ENCODE peak calls at places on chromosomes 4 and X, in six cellular contexts. H is IMR-90, Z is mesenchymal stem cell, I is H1, T is H9, E is trophoblast cell. X is an unnamed sample. For H3K9me3, the result is how much of the 10 kb centered on the place peaks cover.

GRCh38 chr4:4496604-4497372 is 45.1 kb downstream of the STX18 start:
- DNase-seq in H (no peak), Z (peak), I (no peak), T (no peak), E (no peak), X (no peak)

GRCh38 chrX:30577362-30577961 is at the start of gene TASL:
- DNase-seq in H (no peak), Z (no peak), I (no peak), T (no peak), E (no peak), X (no peak)

GRCh38 chrX:48999030-48999429 is 3.0 kb downstream of the GRIPAP1 start:
- DNase-seq in H (no peak), Z (no peak), I (no peak), T (no peak), E (no peak), X (no peak)

GRCh38 chr4:48546336-48546735 is 56.3 kb downstream of the ZAR1 start:
- DNase-seq in H (peak), Z (peak), I (no peak), T (no peak), E (peak), X (peak)

GRCh38 chrX:46961574-46962279 is 49.5 kb downstream of the JADE3 start:
- DNase-seq in H (no peak), Z (no peak), I (no peak), T (no peak), E (no peak), X (no peak)

GRCh38 chrX:22060451-22060940 is 28.4 kb downstream of the PHEX start:
- DNase-seq in H (peak), Z (peak), I (no peak), T (no peak), E (peak), X (no peak)

GRCh38 chr4:148330161-148330560 is 112.1 kb downstream of the NR3C2 start:
- DNase-seq in H (no peak), Z (no peak), I (no peak), T (no peak), E (no peak), X (no peak)

GRCh38 chr4:176676901-176677300 is 115.8 kb downstream of the VEGFC start:
- DNase-seq in H (no peak), Z (no peak), I (no peak), T (no peak), E (no peak), X (no peak)

GRCh38 chrX:121254336-121254735 is 206.9 kb downstream of the GLUD2 start:
- DNase-seq in H (no peak), Z (no peak), I (no peak), T (peak), E (no peak), X (no peak)

GRCh38 chrX:115356369-115356768 is 66.9 kb downstream of the LUZP4 start:
- DNase-seq in H (no peak), Z (no peak), I (no peak), T (no peak), E (peak), X (no peak)

GRCh38 chrX:118675966-118676349 is 51.4 kb upstream of the IL13RA1 start:
- DNase-seq in H (no peak), Z (no peak), I (no peak), T (no peak), E (no peak), X (no peak)

GRCh38 chr4:26484032-26484515 is 6.2 kb downstream of the CCKAR start:
- DNase-seq in H (peak), Z (peak), I (no peak), T (no peak), E (no peak), X (no peak)

GRCh38 chr4:86848732-86849617 is at the start of gene SLC10A6:
- DNase-seq in H (no peak), Z (no peak), I (no peak), T (no peak), E (peak), X (no peak)

GRCh38 chrX:38181357-38181756 is 39.3 kb downstream of the SRPX start:
- DNase-seq in H (no peak), Z (no peak), I (no peak), T (no peak), E (no peak), X (no peak)

GRCh38 chr4:21792736-21793135 is 155.8 kb downstream of the KCNIP4 start:
- DNase-seq in H (no peak), Z (no peak), I (no peak), T (no peak), E (peak), X (no peak)

GRCh38 chr4:8267077-8267476 is 2.5 kb upstream of the HTRA3 start:
- DNase-seq in H (peak), Z (peak), I (peak), T (peak), E (peak), X (peak)

GRCh38 chr4:63528592-63528991 is 880.7 kb downstream of the TECRL start:
- DNase-seq in H (no peak), Z (no peak), I (no peak), T (no peak), E (no peak), X (no peak)

GRCh38 chr4:140382732-140383131 is 9.3 kb downstream of the SCOC start:
- DNase-seq in H (no peak), Z (no peak), I (no peak), T (no peak), E (no peak), X (no peak)

GRCh38 chr4:39609454-39609911 is 29.2 kb downstream of the SMIM14 start:
- DNase-seq in H (no peak), Z (no peak), I (no peak), T (no peak), E (no peak), X (no peak)

GRCh38 chr4:76987153-76987562 is 37.6 kb downstream of the SEPTIN11 start:
- DNase-seq in H (peak), Z (peak), I (no peak), T (no peak), E (no peak), X (no peak)

GRCh38 chr4:116342143-116342542 is 743.2 kb downstream of the TRAM1L1 start:
- DNase-seq in H (no peak), Z (no peak), I (no peak), T (no peak), E (no peak), X (no peak)

GRCh38 chrX:153794897-153795816 is 689 bp downstream of the SSR4 start:
- DNase-seq in H (no peak), Z (peak), I (no peak), T (no peak), E (peak), X (no peak)

GRCh38 chr4:42638993-42639392 is 17.9 kb downstream of the ATP8A1 start:
- DNase-seq in H (no peak), Z (no peak), I (no peak), T (no peak), E (no peak), X (no peak)

GRCh38 chrX:31832263-31832662 is 760.4 kb upstream of the FTHL17 start:
- DNase-seq in H (no peak), Z (no peak), I (no peak), T (no peak), E (peak), X (no peak)

GRCh38 chr4:134057356-134057755 is 144.2 kb downstream of the PABPC4L start:
- DNase-seq in H (no peak), Z (no peak), I (no peak), T (no peak), E (no peak), X (no peak)

GRCh38 chr4:148207074-148207473 is 235.1 kb downstream of the NR3C2 start:
- DNase-seq in H (no peak), Z (no peak), I (no peak), T (no peak), E (no peak), X (no peak)

GRCh38 chr4:84451546-84451945 is 47.5 kb downstream of the NKX6-1 start:
- DNase-seq in H (no peak), Z (peak), I (no peak), T (no peak), E (no peak), X (no peak)

GRCh38 chr4:153488006-153488718 is 22.0 kb downstream of the TMEM131L start:
- DNase-seq in H (peak), Z (no peak), I (peak), T (no peak), E (no peak), X (no peak)

GRCh38 chr4:41640905-41641304 is 102.9 kb downstream of the LIMCH1 start:
- DNase-seq in H (no peak), Z (no peak), I (no peak), T (no peak), E (no peak), X (no peak)

GRCh38 chr4:12488672-12489071 is 995.5 kb downstream of the RAB28 start:
- DNase-seq in H (no peak), Z (peak), I (no peak), T (no peak), E (no peak), X (no peak)

GRCh38 chr4:128776794-128777216 is 32.7 kb upstream of the JADE1 start:
- DNase-seq in H (peak), Z (peak), I (no peak), T (no peak), E (peak), X (no peak)

GRCh38 chr4:107589269-107589668 is 130.8 kb downstream of the PAPSS1 start:
- DNase-seq in H (no peak), Z (no peak), I (no peak), T (no peak), E (no peak), X (no peak)

GRCh38 chr4:8894424-8894816 is 22.8 kb upstream of the HMX1 start:
- DNase-seq in H (no peak), Z (no peak), I (no peak), T (no peak), E (no peak), X (no peak)

GRCh38 chr4:145301386-145302080 is 121.1 kb upstream of the OTUD4 start:
- DNase-seq in H (no peak), Z (peak), I (no peak), T (no peak), E (no peak), X (no peak)

GRCh38 chr4:53598901-53599300 is 7.6 kb upstream of the LNX1 start:
- DNase-seq in H (no peak), Z (no peak), I (no peak), T (no peak), E (no peak), X (no peak)

GRCh38 chrX:149267878-149268813 is 237.0 kb downstream of the IDS start:
- DNase-seq in H (no peak), Z (no peak), I (no peak), T (no peak), E (no peak), X (no peak)

GRCh38 chr4:55358668-55359067 is 12.6 kb downstream of the SRD5A3 start:
- DNase-seq in H (peak), Z (peak), I (no peak), T (no peak), E (peak), X (no peak)

GRCh38 chr4:4720671-4721070 is 138.8 kb upstream of the MSX1 start:
- DNase-seq in H (no peak), Z (no peak), I (no peak), T (no peak), E (no peak), X (no peak)

GRCh38 chrX:154751669-154752271 is 893 bp upstream of the GAB3 start:
- DNase-seq in H (no peak), Z (no peak), I (no peak), T (no peak), E (no peak), X (no peak)

GRCh38 chr4:81502561-81502960 is 30.9 kb upstream of the RASGEF1B start:
- DNase-seq in H (no peak), Z (no peak), I (no peak), T (no peak), E (no peak), X (no peak)

DNA sequence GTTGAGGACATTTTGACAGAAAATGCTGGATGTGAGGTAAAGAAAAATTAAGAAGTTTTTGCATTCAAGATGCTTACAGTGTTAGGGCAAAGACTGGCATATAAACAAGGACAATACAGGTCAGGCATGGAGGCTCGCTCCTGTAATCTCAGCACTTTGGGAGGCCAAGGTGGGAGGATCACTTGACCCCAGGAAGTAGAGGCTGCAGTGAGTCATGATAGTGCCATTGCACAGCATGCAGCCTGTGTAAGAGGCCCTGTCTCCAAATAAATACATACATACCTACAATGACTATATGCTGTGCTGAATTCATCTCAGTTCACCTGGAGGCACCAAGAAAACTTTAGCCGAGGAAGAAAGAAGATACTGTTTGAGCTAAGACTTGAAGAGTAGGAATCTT is 2.3 kb downstream of the MAGT1 start:
- DNase-seq in H (no peak), Z (no peak), I (no peak), T (no peak), E (no peak), X (no peak)
- H3K4ac ChIP-seq in H (no peak), Z (no peak), I (no peak), T (no peak), E (peak), X (no peak)

GRCh38 chr4:80423553-80424224 is 88.2 kb downstream of the CFAP299 start:
- DNase-seq in H (peak), Z (no peak), I (no peak), T (no peak), E (no peak), X (no peak)

GRCh38 chr4:80422727-80423404 is 87.3 kb downstream of the CFAP299 start:
- DNase-seq in H (no peak), Z (no peak), I (no peak), T (no peak), E (no peak), X (no peak)

GRCh38 chr4:80425701-80426100 is 90.2 kb downstream of the CFAP299 start:
- DNase-seq in H (no peak), Z (no peak), I (no peak), T (no peak), E (no peak), X (no peak)

GRCh38 chr4:80420638-80421037 is 85.1 kb downstream of the CFAP299 start:
- DNase-seq in H (no peak), Z (no peak), I (no peak), T (no peak), E (no peak), X (no peak)

DNA sequence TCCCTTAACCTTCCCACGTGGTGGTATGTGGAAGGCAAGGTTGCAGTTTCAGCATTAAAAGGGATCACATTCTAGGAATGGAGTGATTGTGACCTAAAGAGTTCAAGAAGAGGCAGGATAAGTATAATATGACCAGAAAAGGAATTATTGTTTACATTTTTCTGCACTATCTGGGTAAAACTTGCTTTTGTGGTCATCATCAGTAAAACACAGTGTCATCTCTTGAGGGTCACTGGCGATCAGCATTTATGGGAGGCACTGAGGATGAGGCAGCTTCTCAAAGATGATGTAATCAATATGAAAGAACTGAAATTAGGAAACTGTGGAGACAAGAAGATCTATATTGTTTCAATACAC is 88.7 kb downstream of the CFAP299 start:
- DNase-seq in H (peak), Z (peak), I (no peak), T (no peak), E (no peak), X (no peak)
- H3K9me3 ChIP-seq in H (under half), Z (under half), I (under half), T (under half), E (under half), X (under half)

DNA sequence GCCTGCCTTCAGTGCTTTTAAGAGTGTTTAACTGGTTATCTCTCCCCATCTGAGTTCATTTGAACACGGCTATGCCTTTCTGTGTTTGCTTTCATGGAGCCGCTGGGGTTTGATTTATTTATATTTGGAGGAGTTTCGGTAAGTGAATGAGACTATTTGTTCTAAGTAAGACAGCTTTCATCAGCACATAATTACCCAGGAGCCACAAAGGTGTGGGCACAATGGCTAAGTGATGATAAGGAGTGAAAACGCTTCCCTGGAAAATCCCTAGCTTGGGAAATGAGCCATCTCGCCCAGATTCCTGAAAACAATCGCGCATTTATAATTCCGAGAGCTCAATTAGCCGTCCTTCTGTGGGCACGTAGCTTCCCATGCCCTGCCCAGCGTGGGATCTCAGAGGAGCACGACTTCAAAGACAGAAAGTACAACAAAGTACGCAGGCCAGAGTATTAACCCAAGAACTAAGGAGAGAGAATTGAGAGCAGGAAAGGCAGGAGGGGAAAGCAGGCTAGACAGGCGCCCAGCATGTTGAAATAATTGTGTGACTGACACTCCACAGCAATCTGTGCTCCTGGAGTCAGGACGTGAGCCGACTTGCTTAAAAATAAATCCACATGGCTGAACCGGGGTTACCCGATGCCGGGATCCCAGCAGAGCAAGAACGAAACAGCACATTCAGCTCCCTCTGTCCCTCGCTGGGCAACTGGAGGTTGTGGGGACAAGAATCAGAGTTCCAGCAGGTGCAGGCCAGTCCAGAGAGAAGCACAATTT is 99.0 kb downstream of the DHRSX start:
- DNase-seq in H (no peak), Z (no peak), I (no peak), T (no peak), E (no peak), X (peak)
- H2AK5ac ChIP-seq in H (no peak), Z (no peak), I (peak), T (no peak), E (no peak), X (no peak)

DNA sequence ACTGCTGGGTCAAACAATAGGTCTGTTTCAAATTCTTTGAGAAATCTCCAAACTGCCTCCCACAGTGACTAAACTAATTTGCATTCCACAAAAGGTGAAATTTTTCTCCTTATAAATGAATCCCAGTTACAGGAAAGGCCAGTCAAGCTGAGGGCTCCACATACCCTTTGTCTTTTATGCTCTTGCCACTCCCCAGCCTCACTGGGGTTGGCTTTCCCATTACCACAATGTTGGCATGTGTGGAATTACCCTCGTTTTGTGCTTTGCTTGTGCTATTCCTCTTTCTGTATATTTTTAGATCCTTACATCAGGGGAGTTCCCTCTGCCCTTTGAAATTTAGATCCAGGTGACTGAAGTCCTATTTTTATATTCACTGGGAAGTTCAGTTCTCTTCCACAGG is 220.2 kb upstream of the LCORL start:
- DNase-seq in H (no peak), Z (no peak), I (no peak), T (no peak), E (no peak), X (no peak)
- H3K4ac ChIP-seq in H (no peak), Z (no peak), I (no peak), T (no peak), E (no peak), X (no peak)

DNA sequence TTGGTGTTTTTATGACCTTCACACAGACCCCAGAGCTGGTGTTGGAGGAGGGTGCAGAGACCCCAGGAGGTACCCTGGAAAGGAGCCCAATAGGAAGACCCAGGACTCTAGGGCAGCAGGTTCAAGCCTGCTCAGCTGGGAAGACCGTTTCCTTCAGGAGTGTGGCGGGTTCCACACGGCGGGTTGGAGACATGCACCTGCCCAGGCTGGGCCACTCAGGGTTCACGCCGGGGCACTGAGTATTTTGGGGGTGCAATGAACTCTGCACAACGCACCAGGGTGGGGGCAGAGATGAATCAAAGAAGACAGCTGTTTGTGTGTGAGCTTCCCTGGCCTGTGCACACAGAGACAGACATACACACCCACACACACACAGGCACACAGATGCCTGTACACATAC is 52.5 kb upstream of the PPP2R3B start:
- DNase-seq in H (no peak), Z (no peak), I (no peak), T (no peak), E (no peak), X (no peak)
- H3K9me3 ChIP-seq in H (under half), Z (under half), I (under half), T (under half), E (under half), X (under half)